ENCODE peak calls at places on chromosomes 13 and 19, in six cellular contexts. M is heart right ventricle; H is BE2C; Q is fibroblast of lung; A is CD4-positive, alpha-beta T cell; Y is fibroblast of the aortic adventitia. B is an unnamed sample.

GRCh38 chr19:2661615-2662014 is 40.9 kb downstream of the GNG7 start:
- DNase-seq in Y (no peak), H (peak), M (no peak), A (no peak), Q (no peak), B (no peak)

GRCh38 chr13:89066868-89067466 is 1395.8 kb downstream of the SLITRK5 start:
- DNase-seq in Q (peak), Y (peak), H (peak), A (no peak), M (no peak), B (peak)

GRCh38 chr13:77896536-77896935 is 22.1 kb downstream of the EDNRB start:
- DNase-seq in A (no peak), M (no peak), H (no peak), Y (peak), Q (peak), B (no peak)

GRCh38 chr13:46753137-46753536 is 43.8 kb downstream of the ESD start:
- DNase-seq in Q (no peak), A (no peak), H (no peak), M (no peak), Y (no peak), B (no peak)

GRCh38 chr19:56725829-56726424 is 54.4 kb upstream of the ZNF835 start:
- DNase-seq in Q (peak), Y (no peak), H (no peak), A (no peak), M (no peak), B (no peak)

GRCh38 chr13:108315955-108316354 is 46.4 kb downstream of the TNFSF13B start:
- DNase-seq in Q (no peak), A (no peak), M (no peak), Y (peak), H (no peak), B (no peak)

GRCh38 chr19:17348700-17349099 is 11.3 kb downstream of the GTPBP3 start:
- DNase-seq in M (peak), A (no peak), Q (peak), Y (peak), H (peak), B (no peak)

GRCh38 chr13:79870123-79870522 is 389.2 kb downstream of the NDFIP2 start:
- DNase-seq in H (no peak), Y (peak), A (no peak), M (no peak), Q (peak), B (no peak)

GRCh38 chr13:43329702-43330101 is 306.3 kb downstream of the DNAJC15 start:
- DNase-seq in Q (no peak), M (no peak), Y (no peak), A (no peak), H (no peak), B (no peak)

GRCh38 chr13:108419768-108420167 is 150.2 kb downstream of the TNFSF13B start:
- DNase-seq in M (no peak), H (no peak), Y (no peak), A (no peak), Q (no peak), B (no peak)

GRCh38 chr19:20422216-20422615 is 143.4 kb downstream of the ZNF737 start:
- DNase-seq in A (no peak), Q (no peak), M (no peak), Y (no peak), H (no peak), B (no peak)

GRCh38 chr19:22332924-22333323 is 46.7 kb downstream of the ZNF729 start:
- DNase-seq in Q (no peak), A (no peak), H (no peak), Y (no peak), M (no peak), B (no peak)

GRCh38 chr13:37942929-37943328 is 73.4 kb upstream of the TRPC4 start:
- DNase-seq in A (no peak), Y (no peak), H (no peak), M (no peak), Q (no peak), B (no peak)

GRCh38 chr13:113537205-113537604 is 46.7 kb upstream of the DCUN1D2 start:
- DNase-seq in A (no peak), M (no peak), Y (no peak), H (no peak), Q (no peak), B (no peak)

GRCh38 chr13:33172911-33173310 is 112.6 kb downstream of the STARD13 start:
- DNase-seq in Q (no peak), H (no peak), M (no peak), A (no peak), Y (no peak), B (no peak)

GRCh38 chr13:112779856-112780604 is 90.2 kb downstream of the ATP11A start:
- DNase-seq in H (no peak), A (no peak), Y (no peak), M (no peak), Q (no peak), B (no peak)

GRCh38 chr19:18368504-18369222 is 17.3 kb upstream of the GDF15 start:
- DNase-seq in Y (no peak), H (no peak), M (no peak), Q (no peak), A (no peak), B (no peak)

GRCh38 chr19:33677745-33678426 is 56.1 kb downstream of the CHST8 start:
- DNase-seq in Q (no peak), A (no peak), H (no peak), Y (no peak), M (no peak), B (peak)

GRCh38 chr13:37226966-37227365 is 121.5 kb upstream of the CSNK1A1L start:
- DNase-seq in H (no peak), Q (no peak), A (no peak), M (no peak), Y (peak), B (no peak)

GRCh38 chr19:46205183-46205984 is 24.2 kb upstream of the IGFL1 start:
- DNase-seq in A (no peak), M (no peak), Q (no peak), H (peak), Y (no peak), B (no peak)

GRCh38 chr19:1474011-1474764 is 4.8 kb downstream of the C19orf25 start:
- DNase-seq in M (peak), Q (no peak), Y (peak), A (no peak), H (no peak), B (no peak)

GRCh38 chr19:28883241-28883693 is 329.7 kb downstream of the UQCRFS1 start:
- DNase-seq in M (peak), H (no peak), Q (peak), Y (peak), A (no peak), B (no peak)

GRCh38 chr13:100521912-100522490 is 66.6 kb downstream of the GGACT start:
- DNase-seq in Y (no peak), A (no peak), M (no peak), Q (no peak), H (no peak), B (no peak)

GRCh38 chr19:28874742-28875141 is 338.2 kb downstream of the UQCRFS1 start:
- DNase-seq in Q (no peak), M (no peak), A (no peak), Y (no peak), H (no peak), B (no peak)

GRCh38 chr13:59374720-59375119 is 789.0 kb downstream of the DIAPH3 start:
- DNase-seq in Y (no peak), H (no peak), A (no peak), Q (no peak), M (no peak), B (no peak)

GRCh38 chr13:66014757-66015156 is 1215.4 kb downstream of the PCDH9 start:
- DNase-seq in Y (no peak), H (no peak), A (no peak), M (no peak), Q (no peak), B (no peak)

DNA sequence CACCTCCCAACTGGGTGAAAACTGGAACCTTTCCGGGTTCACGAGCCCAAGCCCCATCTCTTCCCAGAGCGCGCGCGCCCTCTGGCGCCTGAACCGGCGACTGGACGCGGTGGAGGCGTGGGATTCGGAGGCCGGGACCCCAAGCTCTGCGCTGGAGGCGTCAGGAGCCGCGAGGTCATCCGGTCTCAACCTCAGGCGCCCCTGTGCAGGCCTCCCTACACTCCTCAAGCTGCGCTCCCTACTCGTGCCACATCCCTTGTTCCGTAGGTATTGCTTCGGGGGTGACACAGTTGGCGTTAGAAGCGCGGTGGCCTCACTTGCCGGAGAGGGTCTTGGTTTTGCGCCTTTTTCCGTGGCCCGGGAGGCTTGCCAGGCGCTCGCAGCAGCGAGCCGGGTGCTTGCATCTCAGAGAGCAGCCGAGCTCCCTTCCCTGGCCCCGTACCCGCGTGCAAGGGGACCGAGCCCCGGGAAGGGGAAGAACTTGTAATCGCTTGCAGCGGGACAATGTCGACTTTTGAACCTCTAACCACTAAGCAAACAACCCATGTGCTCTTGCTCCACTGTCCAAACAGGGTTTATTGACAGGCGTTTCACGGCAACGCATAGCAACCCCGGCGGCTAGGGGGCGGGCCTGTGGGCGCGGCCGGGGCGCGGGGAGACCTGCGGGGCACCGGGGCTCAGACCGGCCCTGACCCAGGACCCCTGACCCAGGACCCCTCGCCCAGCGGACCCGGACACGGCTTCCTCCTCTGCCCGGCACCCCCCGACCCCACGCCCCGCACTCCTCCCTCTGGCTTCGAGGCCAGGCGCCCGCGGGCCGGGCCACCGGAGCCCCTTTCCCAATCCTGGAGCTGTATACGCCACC is 8.5 kb downstream of the CDX2 start:
- DNase-seq in M (peak), Q (peak), H (no peak), Y (no peak), A (no peak), B (peak)
- TF ChIP-seq CTCF in M (peak), Q (peak), H (peak), Y (peak), A (no peak), B (peak)

GRCh38 chr19:15893498-15893897 is 4.4 kb downstream of the CYP4F2 start:
- DNase-seq in H (no peak), Y (no peak), M (no peak), A (no peak), Q (no peak), B (no peak)
- TF ChIP-seq CTCF in H (no peak), Y (no peak), M (no peak), A (no peak), Q (no peak), B (no peak)

GRCh38 chr13:110713981-110714797 is 689 bp downstream of the ING1 start:
- DNase-seq in Q (peak), H (peak), M (peak), Y (peak), A (peak), B (peak)
- TF ChIP-seq CTCF in Q (no peak), H (no peak), M (no peak), Y (no peak), A (peak), B (no peak)

DNA sequence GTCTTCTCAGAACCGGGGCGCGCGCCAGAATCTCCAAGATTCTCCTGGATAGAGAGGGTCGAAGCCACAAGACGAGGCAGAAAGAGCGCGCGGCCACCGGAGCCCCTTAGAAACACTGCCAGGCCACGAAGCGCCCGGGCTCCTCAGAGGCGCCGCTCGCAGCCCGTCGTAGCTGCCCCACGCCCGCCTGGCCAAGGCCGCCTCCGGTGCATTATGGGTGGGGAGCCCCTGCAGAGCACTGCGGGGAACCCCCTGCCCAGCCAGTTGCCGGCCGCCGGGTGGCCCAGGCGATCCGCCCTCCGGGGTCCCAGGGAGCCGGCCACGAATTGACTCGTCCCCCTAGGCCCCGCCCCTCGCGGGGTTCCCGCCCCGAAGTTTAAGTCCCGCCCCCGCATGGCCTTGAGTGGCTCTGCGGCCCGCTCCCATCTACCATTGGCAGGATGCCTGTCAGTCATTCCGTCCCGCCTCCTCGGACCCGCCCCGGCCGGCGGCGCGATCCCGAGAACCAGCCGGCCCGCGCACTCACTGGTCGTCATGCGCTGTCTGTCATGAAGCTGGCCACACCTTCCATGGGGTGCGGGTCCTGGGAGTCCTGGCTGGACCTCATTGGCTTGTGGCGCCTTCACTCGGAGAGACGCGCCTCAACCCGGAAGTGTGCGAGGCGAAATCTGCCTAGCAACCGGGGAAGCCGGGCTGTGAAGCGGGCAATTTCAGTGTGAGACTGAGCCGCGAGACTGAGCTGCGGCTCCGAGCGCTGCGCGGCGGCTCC is 20.2 kb upstream of the GATAD2A start:
- DNase-seq in H (peak), Q (peak), A (peak), Y (peak), M (peak), B (peak)
- TF ChIP-seq CTCF in H (no peak), Q (no peak), A (no peak), Y (peak), M (peak), B (peak)

GRCh38 chr19:35437152-35437951 is 10.7 kb upstream of the FFAR2 start:
- DNase-seq in A (no peak), Y (peak), H (no peak), M (no peak), Q (peak), B (no peak)

GRCh38 chr19:35439921-35440320 is 8.1 kb upstream of the FFAR2 start:
- DNase-seq in M (no peak), H (no peak), A (no peak), Q (no peak), Y (no peak), B (no peak)

GRCh38 chr19:35442091-35442490 is 6.0 kb upstream of the FFAR2 start:
- DNase-seq in A (no peak), Q (no peak), M (no peak), H (no peak), Y (no peak), B (no peak)

GRCh38 chr19:35436477-35437141 is 11.4 kb upstream of the FFAR2 start:
- DNase-seq in Y (peak), M (no peak), H (peak), A (no peak), Q (peak), B (no peak)

GRCh38 chr19:35438527-35438926 is 9.5 kb upstream of the FFAR2 start:
- DNase-seq in Q (no peak), Y (peak), A (no peak), H (no peak), M (no peak), B (no peak)
- TF ChIP-seq CTCF in Q (no peak), Y (no peak), A (no peak), H (no peak), M (no peak), B (no peak)

DNA sequence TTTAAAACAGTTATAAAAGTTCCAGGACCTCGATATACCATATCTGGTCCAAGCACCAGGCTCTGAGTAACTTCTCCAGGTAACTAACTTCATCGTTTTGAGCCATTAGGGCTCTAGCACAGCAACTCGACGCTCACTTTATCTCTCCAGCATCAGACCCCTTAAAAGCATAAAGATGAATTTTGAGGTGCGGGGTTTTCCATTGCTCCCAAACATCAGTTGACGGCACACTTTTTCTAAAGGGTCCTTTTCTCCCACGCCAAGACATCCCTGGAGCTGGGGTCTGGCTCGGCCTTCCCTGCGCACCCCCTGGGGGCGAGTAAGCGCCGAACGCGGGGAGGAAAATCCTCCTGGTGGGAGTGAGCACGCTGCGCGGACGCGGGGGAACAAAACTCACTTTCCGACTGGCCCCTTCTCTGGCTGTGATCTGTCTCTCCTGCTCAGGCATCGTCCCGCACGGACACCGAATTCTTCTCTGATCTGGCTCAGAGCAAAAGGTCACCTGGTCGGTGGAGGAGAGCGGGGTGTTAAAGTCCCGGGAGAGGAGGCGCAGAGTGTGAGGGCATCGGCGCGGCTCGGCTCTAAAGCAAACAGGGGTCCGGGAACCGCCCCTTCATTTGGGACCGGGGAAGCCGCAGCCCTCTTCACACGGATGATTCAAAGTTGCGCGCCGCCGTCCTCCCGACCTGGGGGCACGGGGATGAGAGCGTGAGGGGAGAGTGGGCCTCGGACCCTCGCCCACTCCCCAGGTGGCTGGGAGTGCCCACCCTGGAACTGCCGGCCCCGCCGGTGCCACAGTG is at the start of gene ATP7B:
- DNase-seq in A (no peak), M (peak), H (peak), Y (no peak), Q (no peak), B (peak)
- TF ChIP-seq CTCF in A (no peak), M (no peak), H (no peak), Y (peak), Q (peak), B (peak)

GRCh38 chr19:38850231-38850975 is 617 bp upstream of the HNRNPL start:
- DNase-seq in M (peak), A (peak), Y (peak), Q (peak), H (peak), B (peak)
- TF ChIP-seq CTCF in M (no peak), A (no peak), Y (peak), Q (peak), H (peak), B (no peak)

GRCh38 chr19:40798997-40799557 is at the start of gene EGLN2:
- DNase-seq in H (peak), Q (no peak), A (no peak), M (no peak), Y (no peak), B (no peak)

GRCh38 chr19:40797963-40798222 is 1.1 kb upstream of the EGLN2 start:
- DNase-seq in M (no peak), Q (no peak), A (no peak), H (no peak), Y (no peak), B (no peak)

GRCh38 chr19:40799558-40800338 is 757 bp downstream of the EGLN2 start:
- DNase-seq in Q (no peak), A (no peak), H (peak), M (peak), Y (no peak), B (no peak)

GRCh38 chr19:40797166-40797962 is 1.6 kb upstream of the EGLN2 start:
- DNase-seq in A (no peak), Y (no peak), Q (no peak), M (no peak), H (no peak), B (no peak)

GRCh38 chr19:40798223-40798996 is 581 bp upstream of the EGLN2 start:
- DNase-seq in Y (peak), Q (peak), A (peak), H (peak), M (peak), B (peak)
- TF ChIP-seq CTCF in Y (peak), Q (peak), A (peak), H (peak), M (peak), B (peak)

GRCh38 chr13:29397265-29397664 is 198.2 kb downstream of the SLC7A1 start:
- DNase-seq in H (no peak), Q (no peak), Y (no peak), M (no peak), A (no peak), B (no peak)
- TF ChIP-seq CTCF in H (peak), Q (no peak), Y (no peak), M (no peak), A (no peak), B (no peak)

B was measured in progenitor cell of endocrine pancreas.